ENCODE peak calls at places on chromosomes 3 and 15, in four cellular contexts. J is fibroblast of the aortic adventitia, I is fibroblast of mammary gland, T is retinal pigment epithelial cell. Z is an unnamed sample.

GRCh38 chr3:177468331-177468730 is 271.0 kb upstream of the TBL1XR1 start:
- DNase-seq in J (peak), I (peak), T (peak), Z (peak)

GRCh38 chr3:185658504-185658912 is 72.4 kb downstream of the SENP2 start:
- DNase-seq in J (peak), I (peak), T (peak), Z (peak)

GRCh38 chr3:152159328-152159727 is 109.4 kb upstream of the MBNL1 start:
- DNase-seq in J (peak), I (peak), T (no peak), Z (peak)

GRCh38 chr15:38300395-38300794 is 47.8 kb downstream of the SPRED1 start:
- DNase-seq in J (peak), I (peak), T (no peak), Z (peak)

GRCh38 chr3:123089611-123090301 is 22.9 kb downstream of the PDIA5 start:
- DNase-seq in J (peak), I (no peak), T (no peak), Z (peak)

GRCh38 chr15:34203936-34204335 is 6.0 kb downstream of the KATNBL1 start:
- DNase-seq in J (no peak), I (no peak), T (no peak), Z (no peak)

GRCh38 chr15:35505816-35506215 is 40.1 kb downstream of the DPH6 start:
- DNase-seq in J (no peak), I (no peak), T (no peak), Z (no peak)

GRCh38 chr3:1195922-1196321 is 103.1 kb downstream of the CNTN6 start:
- DNase-seq in J (peak), I (peak), T (peak), Z (peak)

GRCh38 chr3:15206662-15207576 is 873 bp downstream of the CAPN7 start:
- DNase-seq in J (peak), I (peak), T (peak), Z (peak)

GRCh38 chr3:116971531-116971930 is 262.0 kb downstream of the TUSC7 start:
- DNase-seq in J (no peak), I (no peak), T (no peak), Z (no peak)

GRCh38 chr15:45906230-45906629 is 271.4 kb downstream of the SQOR start:
- DNase-seq in J (no peak), I (no peak), T (no peak), Z (peak)

GRCh38 chr15:58453931-58454793 is 22.4 kb downstream of the LIPC start:
- DNase-seq in J (no peak), I (peak), T (no peak), Z (no peak)

GRCh38 chr3:152669560-152669959 is 165.4 kb upstream of the P2RY1 start:
- DNase-seq in J (no peak), I (no peak), T (no peak), Z (no peak)

GRCh38 chr3:174094671-174095070 is 697.1 kb downstream of the NLGN1 start:
- DNase-seq in J (no peak), I (no peak), T (no peak), Z (no peak)
- H3K4me3 ChIP-seq in J (no peak), I (no peak), T (no peak), Z (no peak)

DNA sequence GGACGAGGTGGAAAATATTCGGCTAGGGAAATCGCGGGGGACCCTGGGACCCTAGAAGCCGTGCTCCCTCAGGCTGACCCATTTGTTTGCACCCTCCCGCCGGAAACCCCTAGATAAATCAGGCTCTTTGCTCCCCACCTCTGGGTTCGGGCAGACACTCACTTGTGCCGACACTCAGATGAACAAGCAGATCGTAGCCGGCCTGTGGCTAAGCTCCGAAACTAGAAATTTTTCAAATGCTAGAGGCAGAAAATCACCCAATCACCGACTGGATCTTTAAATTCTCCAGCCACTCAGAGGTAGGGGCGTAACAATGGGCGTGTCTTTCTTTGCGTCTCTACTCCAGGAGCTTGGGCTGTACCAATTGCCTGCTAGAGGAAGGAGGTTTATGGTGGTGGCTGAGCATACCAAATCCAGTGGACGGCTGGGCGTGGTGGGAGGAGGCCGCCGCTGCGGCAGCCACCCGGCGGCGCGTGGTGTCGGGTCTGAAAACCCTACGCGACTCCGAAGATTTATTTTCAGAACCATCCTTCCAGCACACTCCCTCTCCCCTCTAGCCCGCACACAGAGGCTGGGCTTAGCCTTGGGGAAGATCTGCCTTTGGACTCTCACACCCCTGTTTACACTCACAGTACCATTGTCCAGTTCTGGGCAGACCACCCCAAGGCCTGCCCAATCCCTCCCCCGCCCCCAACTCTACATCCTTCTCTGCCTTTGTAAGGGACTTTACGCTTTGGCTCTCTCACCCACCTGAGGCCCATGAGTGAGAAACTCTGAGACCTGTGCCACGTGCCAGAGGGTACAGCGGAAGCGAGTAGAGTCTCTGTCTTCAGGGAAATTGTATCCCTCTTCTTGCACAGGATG is at the start of gene PIF1:
- DNase-seq in J (peak), I (peak), T (peak), Z (peak)
- TF ChIP-seq CTCF in J (no peak), I (no peak), T (no peak), Z (no peak)

GRCh38 chr3:49276475-49277356 is at the start of gene C3orf62:
- DNase-seq in J (peak), I (peak), T (no peak), Z (peak)
- H3K4me3 ChIP-seq in J (peak), I (peak), T (peak), Z (peak)

DNA sequence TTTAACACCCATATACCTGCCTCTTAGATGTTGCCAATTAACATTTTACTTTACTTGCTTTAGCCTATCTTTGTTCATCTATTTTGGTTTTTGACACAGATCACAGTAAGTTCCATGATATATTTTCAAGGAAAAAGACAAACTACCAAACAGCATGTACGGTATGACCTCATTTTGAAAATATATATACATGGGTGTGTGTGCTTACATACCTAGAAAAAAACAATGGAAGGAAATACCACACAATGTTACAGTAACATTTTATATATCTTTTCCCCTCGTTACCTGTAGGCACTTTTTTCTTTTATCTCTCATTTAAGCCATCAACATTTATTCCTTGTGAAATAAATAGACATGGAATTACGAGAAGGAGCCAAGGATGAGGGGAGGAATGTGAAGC is 170.0 kb downstream of the FOXP1 start:
- DNase-seq in J (no peak), I (no peak), T (no peak), Z (no peak)
- TF ChIP-seq CTCF in J (no peak), I (no peak), T (no peak), Z (no peak)

GRCh38 chr15:29103825-29104565 is 165.6 kb downstream of the NSMCE3 start:
- DNase-seq in J (peak), I (peak), T (peak), Z (peak)
- H3K4me3 ChIP-seq in J (peak), I (peak), T (peak), Z (peak)

DNA sequence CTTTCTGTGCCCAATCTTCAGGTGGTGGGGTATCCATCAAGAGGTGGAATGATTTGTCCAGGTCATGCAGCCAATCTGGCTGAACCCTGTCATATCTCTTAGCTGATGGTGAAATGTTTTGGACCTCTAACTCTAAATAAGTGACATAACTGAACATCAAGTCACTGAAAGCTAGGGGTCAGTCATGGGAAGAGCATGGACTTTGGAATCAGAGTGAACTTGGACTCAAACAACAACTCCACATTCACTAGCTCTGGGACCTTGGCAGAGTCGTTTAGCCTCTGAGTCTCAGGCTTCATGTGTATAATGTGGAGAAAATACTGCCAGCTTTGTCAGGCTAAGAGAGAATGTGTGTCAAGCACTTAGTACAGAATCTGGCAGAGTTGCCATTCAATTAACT is 557.8 kb upstream of the CFAP20DC start:
- DNase-seq in J (peak), I (peak), T (no peak), Z (peak)
- TF ChIP-seq CTCF in J (peak), I (peak), T (peak), Z (no peak)

GRCh38 chr3:59480486-59480995 is 430.7 kb upstream of the CFAP20DC start:
- DNase-seq in J (peak), I (peak), T (no peak), Z (peak)
- H3K4me3 ChIP-seq in J (no peak), I (no peak), T (no peak), Z (no peak)

GRCh38 chr15:94168250-94168649 is 63.1 kb upstream of the MCTP2 start:
- DNase-seq in J (no peak), I (no peak), T (no peak), Z (no peak)
- TF ChIP-seq CTCF in J (no peak), I (peak), T (peak), Z (no peak)

GRCh38 chr15:48802257-48802656 is 8.6 kb downstream of the CEP152 start:
- DNase-seq in J (no peak), I (no peak), T (no peak), Z (no peak)

GRCh38 chr15:48810414-48811324 is at the start of gene CEP152:
- DNase-seq in J (peak), I (peak), T (peak), Z (peak)

GRCh38 chr15:48802867-48803266 is 8.0 kb downstream of the CEP152 start:
- DNase-seq in J (peak), I (peak), T (peak), Z (peak)

GRCh38 chr15:48803877-48804276 is 7.0 kb downstream of the CEP152 start:
- DNase-seq in J (no peak), I (no peak), T (no peak), Z (no peak)

GRCh38 chr15:48806151-48806550 is 4.7 kb downstream of the CEP152 start:
- DNase-seq in J (peak), I (peak), T (no peak), Z (peak)
- H3K4me3 ChIP-seq in J (no peak), I (no peak), T (no peak), Z (no peak)